ENCODE peak calls at places on chromosome 12, in ten cellular contexts. I is astrocyte of the cerebellum, T is uterus, E is AG10803, G is fibroblast of mammary gland, Z is pancreas, X is ovary, O is ascending aorta, N is SK-N-SH, K is OCI-LY7. Y is an unnamed sample.

GRCh38 chr12:27555928-27556778 is 32.1 kb downstream of the PPFIBP1 start:
- DNase-seq in I (peak), X (no peak), O (no peak), K (no peak), T (no peak), G (peak), Z (no peak), N (no peak), E (peak), Y (no peak)

GRCh38 chr12:726281-727140 is 25.9 kb upstream of the WNK1 start:
- DNase-seq in I (no peak), K (no peak), N (no peak), X (no peak), O (no peak), T (no peak), Z (no peak), E (peak), G (peak), Y (no peak)

GRCh38 chr12:127287256-127287655 is 979.7 kb upstream of the TMEM132C start:
- DNase-seq in K (no peak), X (no peak), N (no peak), G (no peak), T (no peak), Z (no peak), E (no peak), O (no peak), I (no peak), Y (no peak)

GRCh38 chr12:115474525-115475353 is 790.8 kb upstream of the TBX3 start:
- DNase-seq in G (no peak), I (no peak), X (no peak), T (no peak), E (no peak), O (no peak), N (no peak), K (no peak), Z (no peak), Y (peak)

GRCh38 chr12:117010693-117011451 is 88.3 kb downstream of the TESC start:
- DNase-seq in T (no peak), I (no peak), Z (no peak), N (no peak), G (peak), K (no peak), E (no peak), X (no peak), O (no peak), Y (no peak)

GRCh38 chr12:116958402-116959197 is 47.9 kb downstream of the FBXW8 start:
- DNase-seq in K (no peak), N (no peak), E (no peak), O (no peak), T (no peak), X (no peak), G (peak), I (no peak), Z (no peak), Y (no peak)

GRCh38 chr12:57754411-57755193 is at the start of gene MARCHF9:
- DNase-seq in X (no peak), G (no peak), T (no peak), I (no peak), E (no peak), N (peak), O (no peak), K (peak), Z (peak), Y (no peak)

GRCh38 chr12:45232771-45233372 is 17.0 kb downstream of the ANO6 start:
- DNase-seq in X (no peak), Z (peak), N (no peak), O (peak), E (peak), K (no peak), I (peak), G (peak), T (peak), Y (no peak)

GRCh38 chr12:77724367-77724957 is 106.2 kb upstream of the NAV3 start:
- DNase-seq in K (peak), O (no peak), N (no peak), Z (no peak), E (peak), I (peak), X (no peak), T (no peak), G (peak), Y (no peak)

GRCh38 chr12:40063424-40063823 is 42.5 kb downstream of the SLC2A13 start:
- DNase-seq in N (no peak), E (peak), Z (no peak), K (no peak), X (no peak), T (no peak), G (peak), I (no peak), O (no peak), Y (no peak)

GRCh38 chr12:120181991-120182631 is 12.4 kb downstream of the GCN1 start:
- DNase-seq in T (no peak), X (no peak), O (no peak), Z (no peak), G (peak), E (peak), I (peak), K (no peak), N (no peak), Y (no peak)

GRCh38 chr12:72102150-72102549 is 163.5 kb downstream of the TPH2 start:
- DNase-seq in T (no peak), Z (no peak), X (no peak), E (no peak), G (no peak), I (no peak), O (no peak), K (no peak), N (no peak), Y (no peak)

GRCh38 chr12:88361493-88361892 is 218.8 kb downstream of the KITLG start:
- DNase-seq in I (no peak), Z (no peak), K (no peak), E (peak), T (no peak), N (no peak), G (peak), X (no peak), O (no peak), Y (no peak)

GRCh38 chr12:122949405-122949804 is 16.9 kb downstream of the ABCB9 start:
- DNase-seq in I (no peak), G (no peak), X (no peak), T (no peak), Z (no peak), O (no peak), E (no peak), N (peak), K (no peak), Y (no peak)

GRCh38 chr12:76346798-76347420 is 1.3 kb downstream of the BBS10 start:
- DNase-seq in I (peak), K (peak), O (no peak), X (no peak), Z (no peak), T (no peak), E (peak), N (peak), G (peak), Y (no peak)
- H3K4me3 ChIP-seq in I (peak), K (peak), O (peak), X (no peak), Z (peak), T (no peak), E (peak), N (peak), G (peak), Y (no peak)

GRCh38 chr12:6849427-6849826 is 1.7 kb downstream of the CDCA3 start:
- DNase-seq in O (no peak), T (no peak), N (no peak), E (no peak), I (no peak), K (no peak), G (no peak), X (no peak), Z (no peak), Y (no peak)
- H3K4me3 ChIP-seq in O (no peak), T (no peak), N (no peak), E (no peak), I (no peak), K (peak), G (no peak), X (no peak), Z (no peak), Y (no peak)

DNA sequence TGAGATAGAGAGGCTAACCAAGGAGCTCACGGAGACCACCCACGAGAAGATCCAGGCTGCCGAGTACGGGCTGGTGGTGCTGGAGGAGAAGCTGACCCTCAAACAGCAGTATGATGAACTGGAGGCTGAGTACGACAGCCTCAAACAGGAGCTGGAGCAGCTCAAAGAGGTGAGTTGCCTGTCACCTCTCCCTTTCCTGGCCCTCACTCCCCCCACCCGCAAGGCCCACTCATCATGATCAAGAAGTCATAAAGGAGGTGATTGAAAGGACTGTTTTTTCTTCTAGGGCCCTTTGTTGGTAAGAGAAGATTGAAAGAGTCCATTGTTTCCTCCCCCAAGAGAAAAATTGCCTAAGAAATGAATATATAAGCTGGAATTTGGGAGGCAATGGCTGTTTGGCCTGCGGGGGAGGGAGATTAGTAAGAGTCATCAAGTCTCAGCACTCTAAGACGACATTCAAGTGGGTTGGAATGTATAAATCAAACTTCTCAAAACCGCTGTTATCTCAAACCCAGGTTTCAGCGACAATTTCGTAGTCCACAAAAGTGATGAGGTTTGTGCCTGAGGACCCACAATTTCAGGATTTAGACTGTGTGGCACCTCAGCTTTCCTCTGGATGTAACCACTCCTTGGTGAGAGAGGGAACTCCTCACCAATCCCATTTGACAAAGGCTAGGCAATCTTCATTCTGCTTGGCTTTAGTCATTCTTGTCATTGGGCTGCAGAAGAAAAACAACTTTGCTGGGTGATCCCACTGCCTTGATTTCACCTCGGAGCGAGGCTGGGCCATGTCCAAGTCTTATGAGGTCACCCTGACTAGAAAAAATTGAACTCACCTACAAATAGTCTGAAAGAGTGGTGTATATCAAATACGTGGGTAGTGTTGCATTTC is 975 bp downstream of the BICD1 start:
- DNase-seq in K (peak), I (no peak), O (no peak), T (peak), E (peak), G (peak), N (peak), X (peak), Z (no peak), Y (no peak)
- H3K4me3 ChIP-seq in K (peak), I (peak), O (peak), T (peak), E (peak), G (peak), N (peak), X (peak), Z (peak), Y (peak)

DNA sequence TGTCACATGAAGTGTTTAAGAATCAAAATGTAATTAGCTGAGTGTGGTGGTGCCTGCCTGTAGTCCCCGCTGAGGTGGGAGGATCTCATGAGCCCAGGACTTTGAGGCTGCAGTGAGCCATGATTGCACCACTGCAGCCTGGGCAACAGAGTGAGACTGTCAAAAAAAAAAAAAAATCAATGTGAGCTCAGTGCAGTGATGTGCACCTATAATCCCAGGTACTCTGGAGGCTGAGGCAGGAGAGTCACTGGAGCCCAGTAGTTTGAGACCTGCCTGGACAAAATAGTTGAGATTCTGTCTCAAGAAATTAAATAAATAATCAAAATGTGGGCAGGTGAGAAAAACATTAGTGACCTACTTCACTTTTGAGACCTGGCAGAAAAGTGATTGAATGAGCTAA is 140.0 kb downstream of the MON2 start:
- DNase-seq in K (no peak), O (no peak), I (no peak), N (no peak), X (no peak), G (no peak), Z (no peak), T (no peak), E (no peak), Y (no peak)
- H3K4me3 ChIP-seq in K (no peak), O (no peak), I (no peak), N (no peak), X (no peak), G (no peak), Z (no peak), T (no peak), E (no peak), Y (no peak)

DNA sequence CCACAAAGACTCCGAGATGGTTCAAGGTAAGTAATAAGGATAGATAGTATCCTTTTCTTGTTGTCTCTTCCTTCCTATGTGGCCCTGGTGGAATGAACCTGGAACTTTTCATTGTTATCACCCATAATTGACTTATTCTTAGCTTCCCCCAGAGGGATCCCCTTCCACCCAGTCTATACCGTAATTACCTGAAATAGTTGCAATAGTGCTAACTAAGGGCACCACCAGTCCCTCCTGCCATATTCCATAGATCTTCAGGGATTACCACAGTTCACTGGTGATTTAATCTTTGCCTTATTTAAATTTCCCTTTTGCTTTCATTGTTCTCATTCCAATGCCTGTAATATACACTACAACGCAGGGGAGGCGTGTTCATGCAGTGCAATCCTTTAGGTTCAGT is 13.8 kb upstream of the OR9K2 start:
- DNase-seq in K (no peak), T (no peak), X (no peak), Z (no peak), N (no peak), I (no peak), E (no peak), G (no peak), O (no peak), Y (no peak)
- H3K4me3 ChIP-seq in K (no peak), T (no peak), X (no peak), Z (no peak), N (no peak), I (no peak), E (no peak), G (no peak), O (no peak), Y (no peak)

GRCh38 chr12:8038659-8039114 is 6.2 kb downstream of the FOXJ2 start:
- DNase-seq in X (no peak), G (peak), T (peak), K (no peak), O (no peak), E (peak), I (no peak), N (peak), Z (peak), Y (no peak)
- H3K4me3 ChIP-seq in X (peak), G (peak), T (no peak), K (no peak), O (peak), E (peak), I (peak), N (peak), Z (peak), Y (peak)

GRCh38 chr12:64057706-64058105 is 164.4 kb downstream of the KICS2 start:
- DNase-seq in O (no peak), K (no peak), X (no peak), I (no peak), Z (no peak), G (no peak), E (no peak), T (no peak), N (no peak), Y (no peak)
- H3K4me3 ChIP-seq in O (no peak), K (no peak), X (no peak), I (no peak), Z (no peak), G (no peak), E (no peak), T (no peak), N (no peak), Y (no peak)

DNA sequence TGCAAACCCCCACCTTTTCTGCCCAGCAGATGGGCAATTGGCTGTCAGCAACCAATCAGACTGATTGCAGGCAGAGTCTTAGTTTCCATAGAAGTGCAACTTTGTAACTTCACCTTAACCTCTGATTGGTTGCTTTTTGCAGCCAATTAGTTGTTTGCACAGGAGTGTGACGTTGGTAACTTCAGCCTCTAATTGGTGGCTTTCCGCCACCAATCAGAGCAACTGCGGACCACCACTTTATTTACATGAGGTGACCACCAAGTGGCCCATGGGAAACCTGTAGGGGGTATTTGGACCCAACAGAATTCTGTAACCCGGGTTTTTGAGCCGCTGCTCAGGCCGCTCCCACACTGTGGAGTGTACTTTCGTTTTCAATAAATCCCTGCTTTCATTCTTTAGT is 32.3 kb downstream of the CDKN1B start:
- DNase-seq in G (peak), E (peak), T (peak), I (no peak), K (no peak), N (no peak), O (no peak), Z (no peak), X (peak), Y (peak)
- H3K4me3 ChIP-seq in G (peak), E (peak), T (peak), I (no peak), K (no peak), N (peak), O (peak), Z (no peak), X (peak), Y (no peak)

GRCh38 chr12:130669797-130670196 is 46.3 kb downstream of the RIMBP2 start:
- DNase-seq in O (no peak), G (no peak), K (no peak), T (no peak), X (no peak), Z (no peak), E (no peak), N (no peak), I (no peak), Y (no peak)

GRCh38 chr12:130669205-130669557 is 46.9 kb downstream of the RIMBP2 start:
- DNase-seq in X (no peak), I (no peak), G (no peak), O (no peak), T (no peak), E (no peak), K (no peak), N (no peak), Z (no peak), Y (no peak)

GRCh38 chr12:130667421-130667960 is 48.6 kb downstream of the RIMBP2 start:
- DNase-seq in N (peak), E (no peak), O (no peak), Z (no peak), I (no peak), X (no peak), T (no peak), G (no peak), K (no peak), Y (no peak)

GRCh38 chr12:130666645-130667044 is 49.5 kb downstream of the RIMBP2 start:
- DNase-seq in K (no peak), O (no peak), T (no peak), G (no peak), E (no peak), I (no peak), N (no peak), X (no peak), Z (no peak), Y (no peak)

GRCh38 chr12:130668286-130669204 is 47.6 kb downstream of the RIMBP2 start:
- DNase-seq in O (no peak), E (no peak), N (no peak), I (no peak), G (no peak), K (no peak), Z (no peak), X (no peak), T (no peak), Y (no peak)
- H3K4me3 ChIP-seq in O (no peak), E (no peak), N (no peak), I (no peak), G (no peak), K (no peak), Z (no peak), X (no peak), T (no peak), Y (no peak)

Y was measured in vagina.